ENCODE peak calls at places on chromosomes 1 and 21, in five cellular contexts. One of them, this sample, is unnamed.

GRCh38 chr1:63152572-63152971 is 169.8 kb upstream of the FOXD3 start:
- DNase-seq in CD4-positive, alpha-beta T cell: no peak
- DNase-seq in brain microvascular endothelial cell: no peak
- DNase-seq in WTC11: no peak
- DNase-seq in AG09309: no peak
- DNase-seq in this sample: no peak

GRCh38 chr1:220235462-220235861 is 36.8 kb downstream of the RAB3GAP2 start:
- DNase-seq in CD4-positive, alpha-beta T cell: no peak
- DNase-seq in brain microvascular endothelial cell: no peak
- DNase-seq in WTC11: no peak
- DNase-seq in AG09309: no peak
- DNase-seq in this sample: no peak

GRCh38 chr1:216600730-216601426 is 122.4 kb downstream of the ESRRG start:
- DNase-seq in CD4-positive, alpha-beta T cell: no peak
- DNase-seq in brain microvascular endothelial cell: peak
- DNase-seq in WTC11: peak
- DNase-seq in AG09309: peak
- DNase-seq in this sample: peak

GRCh38 chr1:43565600-43566360 is 35.1 kb downstream of the PTPRF start:
- DNase-seq in CD4-positive, alpha-beta T cell: no peak
- DNase-seq in brain microvascular endothelial cell: peak
- DNase-seq in WTC11: peak
- DNase-seq in AG09309: no peak
- DNase-seq in this sample: no peak

GRCh38 chr1:5333326-5333725 is 658.9 kb downstream of the NPHP4 start:
- DNase-seq in CD4-positive, alpha-beta T cell: no peak
- DNase-seq in brain microvascular endothelial cell: no peak
- DNase-seq in WTC11: no peak
- DNase-seq in AG09309: no peak
- DNase-seq in this sample: no peak

GRCh38 chr1:2394220-2394619 is 2.6 kb downstream of the RER1 start:
- DNase-seq in CD4-positive, alpha-beta T cell: no peak
- DNase-seq in brain microvascular endothelial cell: no peak
- DNase-seq in WTC11: no peak
- DNase-seq in AG09309: no peak
- DNase-seq in this sample: no peak

GRCh38 chr21:45966995-45967394 is 14.6 kb upstream of the COL6A1 start:
- DNase-seq in CD4-positive, alpha-beta T cell: no peak
- DNase-seq in brain microvascular endothelial cell: no peak
- DNase-seq in WTC11: no peak
- DNase-seq in AG09309: no peak
- DNase-seq in this sample: no peak

GRCh38 chr1:114718661-114719423 is 2.3 kb upstream of the NRAS start:
- DNase-seq in CD4-positive, alpha-beta T cell: no peak
- DNase-seq in brain microvascular endothelial cell: peak
- DNase-seq in WTC11: no peak
- DNase-seq in AG09309: no peak
- DNase-seq in this sample: peak

GRCh38 chr1:16394178-16394521 is 27.1 kb downstream of the SZRD1 start:
- DNase-seq in CD4-positive, alpha-beta T cell: no peak
- DNase-seq in brain microvascular endothelial cell: no peak
- DNase-seq in WTC11: no peak
- DNase-seq in AG09309: no peak
- DNase-seq in this sample: no peak

GRCh38 chr1:16391408-16391807 is 24.4 kb downstream of the SZRD1 start:
- DNase-seq in CD4-positive, alpha-beta T cell: no peak
- DNase-seq in brain microvascular endothelial cell: no peak
- DNase-seq in WTC11: no peak
- DNase-seq in AG09309: no peak
- DNase-seq in this sample: no peak

GRCh38 chr1:16392740-16393139 is 25.7 kb downstream of the SZRD1 start:
- DNase-seq in CD4-positive, alpha-beta T cell: no peak
- DNase-seq in brain microvascular endothelial cell: no peak
- DNase-seq in WTC11: no peak
- DNase-seq in AG09309: no peak
- DNase-seq in this sample: no peak

GRCh38 chr1:16394977-16395376 is 27.9 kb downstream of the SZRD1 start:
- DNase-seq in CD4-positive, alpha-beta T cell: no peak
- DNase-seq in brain microvascular endothelial cell: no peak
- DNase-seq in WTC11: no peak
- DNase-seq in AG09309: no peak
- DNase-seq in this sample: no peak

GRCh38 chr1:16393255-16394177 is 26.5 kb downstream of the SZRD1 start:
- DNase-seq in CD4-positive, alpha-beta T cell: no peak
- DNase-seq in brain microvascular endothelial cell: no peak
- DNase-seq in WTC11: no peak
- DNase-seq in AG09309: no peak
- DNase-seq in this sample: no peak
- TF ChIP-seq CTCF in CD4-positive, alpha-beta T cell: no peak
- TF ChIP-seq CTCF in brain microvascular endothelial cell: no peak
- TF ChIP-seq CTCF in WTC11: no peak
- TF ChIP-seq CTCF in AG09309: no peak
- TF ChIP-seq CTCF in this sample: no peak

GRCh38 chr1:207050428-207050767 is 610 bp downstream of the YOD1 start:
- DNase-seq in CD4-positive, alpha-beta T cell: no peak
- DNase-seq in brain microvascular endothelial cell: no peak
- DNase-seq in WTC11: peak
- DNase-seq in AG09309: no peak
- DNase-seq in this sample: no peak

GRCh38 chr1:207054476-207054875 is 1.4 kb downstream of the PFKFB2 start:
- DNase-seq in CD4-positive, alpha-beta T cell: no peak
- DNase-seq in brain microvascular endothelial cell: no peak
- DNase-seq in WTC11: no peak
- DNase-seq in AG09309: no peak
- DNase-seq in this sample: no peak

GRCh38 chr1:207050768-207051614 is at the start of gene YOD1:
- DNase-seq in CD4-positive, alpha-beta T cell: peak
- DNase-seq in brain microvascular endothelial cell: peak
- DNase-seq in WTC11: peak
- DNase-seq in AG09309: peak
- DNase-seq in this sample: peak

GRCh38 chr1:207051615-207051943 is 571 bp upstream of the YOD1 start:
- DNase-seq in CD4-positive, alpha-beta T cell: no peak
- DNase-seq in brain microvascular endothelial cell: no peak
- DNase-seq in WTC11: no peak
- DNase-seq in AG09309: no peak
- DNase-seq in this sample: no peak

GRCh38 chr1:207052736-207053545 is at the start of gene PFKFB2:
- DNase-seq in CD4-positive, alpha-beta T cell: peak
- DNase-seq in brain microvascular endothelial cell: peak
- DNase-seq in WTC11: peak
- DNase-seq in AG09309: peak
- DNase-seq in this sample: peak
- TF ChIP-seq CTCF in CD4-positive, alpha-beta T cell: no peak
- TF ChIP-seq CTCF in brain microvascular endothelial cell: no peak
- TF ChIP-seq CTCF in WTC11: no peak
- TF ChIP-seq CTCF in AG09309: no peak
- TF ChIP-seq CTCF in this sample: peak

DNA sequence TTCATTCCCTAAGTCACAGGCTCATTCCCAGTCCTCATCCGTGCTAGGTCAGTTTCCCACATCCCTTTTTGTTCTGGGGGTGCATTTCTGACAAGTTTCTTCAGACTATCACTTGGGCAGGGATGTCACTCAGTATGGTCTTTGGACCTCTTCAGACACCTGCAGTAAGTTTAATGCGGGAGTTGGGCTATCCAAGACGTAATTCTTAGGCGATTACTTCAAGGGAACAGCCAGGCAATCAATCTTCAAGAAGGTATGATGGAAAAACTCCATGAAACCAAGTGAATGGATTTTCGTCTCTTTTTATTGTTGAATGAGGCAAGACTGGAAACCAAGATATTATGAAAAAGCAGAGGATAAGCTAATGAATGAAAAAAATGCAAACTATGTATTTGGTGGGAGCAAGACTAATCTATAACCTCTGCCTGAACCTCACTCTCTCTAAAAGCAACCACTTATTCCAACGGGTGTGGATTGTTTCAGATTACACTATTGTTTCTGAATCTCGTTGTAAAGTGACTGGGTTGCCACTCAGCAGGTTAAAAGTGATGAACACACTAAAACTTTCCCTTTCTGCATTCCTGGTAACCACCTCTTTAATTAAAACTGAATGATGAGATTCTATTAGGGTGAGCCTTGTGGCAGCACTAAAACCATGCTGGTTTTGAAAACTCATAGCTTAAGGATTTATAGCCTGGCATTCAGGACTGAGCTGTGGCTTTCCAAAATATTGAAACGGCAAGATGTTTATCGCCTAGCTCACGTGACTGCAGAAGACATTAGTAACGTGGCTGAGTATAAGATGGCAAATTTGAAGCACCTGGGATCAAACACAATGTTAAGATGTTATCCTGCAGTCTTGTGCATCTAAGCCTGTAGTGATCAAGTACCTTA is 1.1 kb downstream of the RASAL2 start:
- DNase-seq in CD4-positive, alpha-beta T cell: no peak
- DNase-seq in brain microvascular endothelial cell: peak
- DNase-seq in WTC11: no peak
- DNase-seq in AG09309: peak
- DNase-seq in this sample: peak
- TF ChIP-seq CTCF in CD4-positive, alpha-beta T cell: no peak
- TF ChIP-seq CTCF in brain microvascular endothelial cell: no peak
- TF ChIP-seq CTCF in WTC11: no peak
- TF ChIP-seq CTCF in AG09309: no peak
- TF ChIP-seq CTCF in this sample: no peak

GRCh38 chr1:242651817-242652216 is 127.3 kb upstream of the PLD5 start:
- DNase-seq in CD4-positive, alpha-beta T cell: no peak
- DNase-seq in brain microvascular endothelial cell: no peak
- DNase-seq in WTC11: peak
- DNase-seq in AG09309: no peak
- DNase-seq in this sample: no peak
- TF ChIP-seq CTCF in CD4-positive, alpha-beta T cell: no peak
- TF ChIP-seq CTCF in brain microvascular endothelial cell: no peak
- TF ChIP-seq CTCF in WTC11: peak
- TF ChIP-seq CTCF in AG09309: no peak
- TF ChIP-seq CTCF in this sample: no peak